ENCODE peak calls at places on chromosomes 1 and 21, in four cellular contexts. One of them, this sample, is unnamed.

GRCh38 chr1:119910617-119911016 is 14.3 kb upstream of the ADAM30 start:
- DNase-seq in uterus: no peak
- DNase-seq in left lung: no peak
- DNase-seq in A549: no peak
- DNase-seq in this sample: no peak

GRCh38 chr1:108152782-108153222 is 47.3 kb downstream of the SLC25A24 start:
- DNase-seq in uterus: no peak
- DNase-seq in left lung: no peak
- DNase-seq in A549: no peak
- DNase-seq in this sample: no peak

GRCh38 chr1:185934476-185935189 is 200.4 kb downstream of the HMCN1 start:
- DNase-seq in uterus: no peak
- DNase-seq in left lung: no peak
- DNase-seq in A549: peak
- DNase-seq in this sample: no peak

GRCh38 chr1:110556471-110556807 is 37.5 kb upstream of the KCNA10 start:
- DNase-seq in uterus: no peak
- DNase-seq in left lung: no peak
- DNase-seq in A549: no peak
- DNase-seq in this sample: no peak

GRCh38 chr1:193031431-193031830 is 27.7 kb downstream of the UCHL5 start:
- DNase-seq in uterus: no peak
- DNase-seq in left lung: no peak
- DNase-seq in A549: no peak
- DNase-seq in this sample: no peak

GRCh38 chr1:161038523-161039153 is at the start of gene TSTD1:
- DNase-seq in uterus: peak
- DNase-seq in left lung: peak
- DNase-seq in A549: no peak
- DNase-seq in this sample: peak

GRCh38 chr1:6386371-6386949 is 7.1 kb downstream of the ACOT7 start:
- DNase-seq in uterus: no peak
- DNase-seq in left lung: no peak
- DNase-seq in A549: no peak
- DNase-seq in this sample: no peak

GRCh38 chr1:56758135-56758534 is 61.1 kb downstream of the FYB2 start:
- DNase-seq in uterus: no peak
- DNase-seq in left lung: no peak
- DNase-seq in A549: peak
- DNase-seq in this sample: peak

GRCh38 chr1:24683713-24684162 is 40.6 kb downstream of the SRRM1 start:
- DNase-seq in uterus: no peak
- DNase-seq in left lung: no peak
- DNase-seq in A549: peak
- DNase-seq in this sample: no peak

GRCh38 chr1:232709339-232709738 is 79.4 kb upstream of the SIPA1L2 start:
- DNase-seq in uterus: peak
- DNase-seq in left lung: no peak
- DNase-seq in A549: no peak
- DNase-seq in this sample: no peak

GRCh38 chr1:33608825-33609400 is 136.5 kb downstream of the ZSCAN20 start:
- DNase-seq in uterus: no peak
- DNase-seq in left lung: peak
- DNase-seq in A549: no peak
- DNase-seq in this sample: no peak

GRCh38 chr1:228462560-228462959 is 24.6 kb upstream of the RNF187 start:
- DNase-seq in uterus: no peak
- DNase-seq in left lung: no peak
- DNase-seq in A549: no peak
- DNase-seq in this sample: no peak

GRCh38 chr1:228463009-228463558 is 24.1 kb upstream of the RNF187 start:
- DNase-seq in uterus: no peak
- DNase-seq in left lung: no peak
- DNase-seq in A549: no peak
- DNase-seq in this sample: no peak

GRCh38 chr1:228464487-228464983 is 22.6 kb upstream of the RNF187 start:
- DNase-seq in uterus: peak
- DNase-seq in left lung: no peak
- DNase-seq in A549: peak
- DNase-seq in this sample: peak

GRCh38 chr1:228465134-228465533 is 22.0 kb upstream of the RNF187 start:
- DNase-seq in uterus: no peak
- DNase-seq in left lung: no peak
- DNase-seq in A549: no peak
- DNase-seq in this sample: no peak

GRCh38 chr1:228463559-228464455 is 23.4 kb upstream of the RNF187 start:
- DNase-seq in uterus: no peak
- DNase-seq in left lung: no peak
- DNase-seq in A549: peak
- DNase-seq in this sample: peak
- TF ChIP-seq CTCF in uterus: no peak
- TF ChIP-seq CTCF in left lung: no peak
- TF ChIP-seq CTCF in A549: peak
- TF ChIP-seq CTCF in this sample: no peak

DNA sequence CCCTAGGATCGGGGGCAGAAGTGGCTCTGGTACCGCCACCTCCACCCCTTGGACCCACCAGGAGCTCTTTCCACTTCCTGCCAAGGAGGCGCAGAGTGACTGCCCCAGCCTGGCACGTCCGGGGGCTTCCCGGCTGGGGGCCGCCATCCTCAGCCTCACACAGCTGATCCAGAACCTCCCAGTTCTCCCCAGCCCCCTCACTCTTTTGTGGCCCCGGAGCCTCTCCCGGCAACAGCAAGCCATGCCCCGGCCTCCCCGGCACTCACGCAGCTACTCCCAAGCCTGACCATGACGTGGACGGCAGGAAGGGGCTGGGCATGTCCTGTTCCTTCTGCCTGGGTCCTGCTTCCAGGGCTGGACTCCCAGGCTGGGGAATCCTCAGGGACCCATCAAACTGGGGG is 17.1 kb downstream of the TP73 start:
- DNase-seq in uterus: no peak
- DNase-seq in left lung: peak
- DNase-seq in A549: no peak
- DNase-seq in this sample: peak
- H3K27ac ChIP-seq in uterus: no peak
- H3K27ac ChIP-seq in left lung: no peak
- H3K27ac ChIP-seq in A549: no peak
- H3K27ac ChIP-seq in this sample: no peak

DNA sequence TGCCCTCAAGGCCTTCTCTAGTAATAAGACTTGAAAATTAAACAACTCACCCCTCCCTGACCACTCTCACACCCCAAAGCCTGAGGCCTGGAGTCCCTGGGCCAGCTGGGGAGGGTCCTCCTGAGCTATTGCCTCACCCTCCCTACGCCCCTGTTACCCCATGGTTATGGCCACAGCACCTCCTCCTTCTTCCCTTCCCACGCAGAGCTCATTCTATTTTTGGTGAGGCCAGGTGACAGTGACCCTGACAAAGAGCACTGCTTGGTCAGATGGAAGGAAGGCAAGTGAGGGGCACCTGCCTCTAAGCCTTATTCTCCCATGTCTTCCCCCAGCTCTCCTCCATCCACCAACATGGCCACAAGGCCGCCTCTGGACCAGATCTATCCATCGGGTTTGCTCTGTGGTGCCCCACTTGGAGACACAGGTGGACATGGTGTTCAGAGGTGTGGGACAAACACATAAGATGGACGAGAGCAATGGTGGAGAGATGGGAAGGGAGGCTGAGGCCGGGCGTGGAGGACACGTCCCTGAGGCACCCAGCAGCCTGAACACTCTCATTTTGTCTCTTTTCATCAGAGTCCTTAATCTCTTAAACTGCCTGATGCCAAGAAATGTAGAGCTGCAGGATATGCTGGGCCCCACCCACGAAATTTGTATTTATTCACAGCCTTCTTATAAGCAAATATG is 42.6 kb downstream of the FCRL5 start:
- DNase-seq in uterus: no peak
- DNase-seq in left lung: no peak
- DNase-seq in A549: no peak
- DNase-seq in this sample: no peak
- TF ChIP-seq CTCF in uterus: no peak
- TF ChIP-seq CTCF in left lung: no peak
- TF ChIP-seq CTCF in A549: no peak
- TF ChIP-seq CTCF in this sample: no peak

DNA sequence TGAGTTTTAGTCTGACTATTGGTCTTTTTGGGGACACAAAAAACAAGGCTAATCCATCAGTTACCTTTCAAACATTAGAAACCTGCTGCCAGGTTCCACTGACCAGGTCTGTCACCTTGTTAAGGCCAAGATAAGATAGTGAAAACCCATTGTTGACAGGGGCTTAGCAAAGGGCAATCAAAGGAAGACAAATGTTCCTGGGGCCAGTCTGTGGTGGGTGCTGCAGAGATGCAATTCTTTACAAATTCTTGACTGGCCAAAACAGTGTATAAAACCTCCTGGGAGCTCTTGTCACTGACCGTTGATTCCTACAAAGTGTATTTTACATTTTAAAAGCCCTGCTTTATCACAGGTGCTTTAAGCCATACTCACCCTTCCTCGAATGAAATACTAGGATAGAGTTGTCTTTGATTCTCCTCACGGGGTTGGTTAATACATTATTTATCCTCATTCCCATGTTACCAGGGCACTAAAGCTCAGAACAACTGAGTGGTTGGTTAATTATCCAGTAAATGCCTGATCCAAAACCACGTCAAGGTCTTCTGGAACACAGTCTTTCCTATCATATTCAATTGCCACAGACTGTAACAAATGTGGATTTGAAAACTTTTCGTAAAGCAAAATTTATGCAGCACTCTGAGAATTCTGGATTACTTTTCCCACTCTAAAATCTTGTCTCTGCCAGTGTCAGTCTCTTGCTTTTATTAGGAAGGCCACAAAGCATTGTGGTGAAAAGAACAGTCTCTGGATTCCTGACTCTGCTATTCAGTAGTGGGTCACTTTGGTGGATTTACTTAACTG is 77.2 kb downstream of the NRIP1 start:
- DNase-seq in uterus: no peak
- DNase-seq in left lung: no peak
- DNase-seq in A549: no peak
- DNase-seq in this sample: no peak
- H3K27ac ChIP-seq in uterus: no peak
- H3K27ac ChIP-seq in left lung: no peak
- H3K27ac ChIP-seq in A549: no peak
- H3K27ac ChIP-seq in this sample: no peak

GRCh38 chr1:35769759-35770446 is at the start of gene CLSPN:
- DNase-seq in uterus: peak
- DNase-seq in left lung: peak
- DNase-seq in A549: peak
- DNase-seq in this sample: peak

GRCh38 chr1:35764283-35764682 is 5.5 kb downstream of the CLSPN start:
- DNase-seq in uterus: no peak
- DNase-seq in left lung: no peak
- DNase-seq in A549: no peak
- DNase-seq in this sample: no peak

GRCh38 chr1:35768350-35769187 is 1.2 kb downstream of the CLSPN start:
- DNase-seq in uterus: no peak
- DNase-seq in left lung: no peak
- DNase-seq in A549: peak
- DNase-seq in this sample: no peak

GRCh38 chr1:35773711-35774110 is 3.9 kb upstream of the CLSPN start:
- DNase-seq in uterus: no peak
- DNase-seq in left lung: no peak
- DNase-seq in A549: no peak
- DNase-seq in this sample: no peak

DNA sequence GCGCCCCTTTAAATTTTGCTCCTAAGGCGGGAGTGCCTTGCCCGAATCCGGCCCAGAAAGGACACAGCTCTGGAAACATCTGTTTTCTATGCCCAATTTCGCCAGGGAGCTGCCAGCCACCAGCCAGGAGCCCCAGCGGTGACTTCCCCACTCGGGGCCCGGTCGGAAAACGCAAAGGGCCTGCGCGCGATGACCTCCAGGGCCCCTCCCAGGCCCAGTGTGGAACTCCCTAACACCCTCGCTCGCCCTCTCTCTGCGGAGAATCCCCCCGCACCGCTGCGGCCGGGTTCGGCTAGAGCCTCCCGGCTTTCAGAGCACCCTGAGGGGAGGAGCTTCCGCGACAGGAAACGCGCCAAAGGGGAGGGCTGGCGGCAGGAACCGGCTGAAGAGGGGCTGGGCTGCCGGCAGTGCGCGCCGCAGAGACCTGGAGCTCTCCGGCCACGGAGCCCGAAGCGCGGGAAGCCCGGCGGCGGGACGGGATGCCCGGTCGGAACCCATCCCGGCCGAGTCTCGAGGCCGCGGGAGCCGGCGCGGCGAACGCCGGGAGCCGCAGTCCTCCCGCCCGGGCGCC is 505 bp downstream of the CLSPN start:
- DNase-seq in uterus: peak
- DNase-seq in left lung: peak
- DNase-seq in A549: peak
- DNase-seq in this sample: peak
- TF ChIP-seq CTCF in uterus: no peak
- TF ChIP-seq CTCF in left lung: no peak
- TF ChIP-seq CTCF in A549: no peak
- TF ChIP-seq CTCF in this sample: no peak

DNA sequence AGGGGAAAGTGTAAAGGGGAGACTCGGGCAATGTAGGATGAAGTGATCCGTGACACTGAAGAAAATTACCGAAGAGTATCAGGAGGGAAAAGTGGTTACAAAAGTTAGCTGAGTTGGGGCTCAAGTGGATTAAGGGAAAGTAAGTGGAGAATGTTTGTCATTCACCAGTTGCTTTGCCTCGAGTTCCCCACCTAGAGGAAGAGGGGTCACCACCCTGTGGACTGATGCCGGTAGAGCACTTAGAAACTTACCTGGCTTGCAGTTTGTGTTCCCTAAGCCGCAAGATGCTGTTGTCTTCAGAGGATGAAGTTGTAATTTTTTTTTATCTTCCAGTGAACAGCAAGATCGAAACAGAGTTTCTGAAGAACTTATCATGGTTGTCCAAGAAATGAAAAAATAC is 1.0 kb downstream of the PER3 start:
- DNase-seq in uterus: no peak
- DNase-seq in left lung: no peak
- DNase-seq in A549: no peak
- DNase-seq in this sample: no peak
- H3K27ac ChIP-seq in uterus: peak
- H3K27ac ChIP-seq in left lung: no peak
- H3K27ac ChIP-seq in A549: no peak
- H3K27ac ChIP-seq in this sample: peak

GRCh38 chr1:155254714-155255242 is 505 bp downstream of the ENTREP3 start:
- DNase-seq in uterus: peak
- DNase-seq in left lung: peak
- DNase-seq in A549: no peak
- DNase-seq in this sample: peak
- TF ChIP-seq CTCF in uterus: no peak
- TF ChIP-seq CTCF in left lung: no peak
- TF ChIP-seq CTCF in A549: no peak
- TF ChIP-seq CTCF in this sample: peak

DNA sequence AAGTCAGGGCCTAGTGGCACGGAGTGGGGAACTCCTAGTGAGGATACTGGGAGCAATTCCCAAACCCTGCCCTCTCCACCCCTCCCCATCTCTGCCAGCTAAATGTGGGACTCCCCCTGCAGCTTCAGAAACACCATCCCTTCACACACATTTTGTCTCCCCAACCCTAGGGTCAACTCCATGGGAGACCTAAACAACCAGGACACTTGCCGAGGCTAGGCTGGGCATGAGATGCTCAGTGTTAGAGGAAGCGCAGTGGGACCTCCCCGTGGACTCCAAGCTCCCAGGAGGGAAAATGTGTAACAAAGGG is 1.5 kb downstream of the RNF186 start:
- DNase-seq in uterus: no peak
- DNase-seq in left lung: no peak
- DNase-seq in A549: no peak
- DNase-seq in this sample: no peak
- H3K27ac ChIP-seq in uterus: peak
- H3K27ac ChIP-seq in left lung: no peak
- H3K27ac ChIP-seq in A549: no peak
- H3K27ac ChIP-seq in this sample: peak

GRCh38 chr21:28742527-28742926 is 250.2 kb downstream of the LTN1 start:
- DNase-seq in uterus: no peak
- DNase-seq in left lung: no peak
- DNase-seq in A549: no peak
- DNase-seq in this sample: no peak
- TF ChIP-seq CTCF in uterus: peak
- TF ChIP-seq CTCF in left lung: no peak
- TF ChIP-seq CTCF in A549: no peak
- TF ChIP-seq CTCF in this sample: no peak